ENCODE peak calls at places on chromosomes 1 and 21, in eight cellular contexts. M is endothelial cell of umbilical vein; Y is GM06990; K is AG09309; G is colonic mucosa; V is CD8-positive, alpha-beta T cell; X is cardiac fibroblast; E is astrocyte of the spinal cord. I is an unnamed sample.

GRCh38 chr1:158021721-158022120 is 28.3 kb downstream of the KIRREL1 start:
- DNase-seq in E (no peak), K (no peak), G (peak), X (no peak), Y (no peak), V (no peak), M (no peak), I (no peak)

GRCh38 chr1:48674641-48675040 is 102.0 kb downstream of the BEND5 start:
- DNase-seq in M (no peak), G (no peak), X (peak), Y (no peak), V (no peak), E (peak), K (no peak), I (no peak)

GRCh38 chr1:48182441-48182840 is 40.1 kb upstream of the SLC5A9 start:
- DNase-seq in M (no peak), Y (no peak), V (no peak), G (no peak), K (no peak), X (no peak), E (no peak), I (no peak)

GRCh38 chr1:190179817-190180216 is 297.8 kb downstream of the BRINP3 start:
- DNase-seq in K (no peak), V (no peak), Y (no peak), X (peak), M (no peak), G (no peak), E (peak), I (no peak)

GRCh38 chr1:22527555-22528296 is 35.6 kb upstream of the EPHA8 start:
- DNase-seq in K (no peak), G (no peak), E (no peak), Y (no peak), V (no peak), M (no peak), X (peak), I (no peak)

GRCh38 chr1:53590581-53591515 is 131.6 kb downstream of the DMRTB1 start:
- DNase-seq in K (peak), X (peak), M (no peak), G (no peak), E (no peak), V (no peak), Y (no peak), I (peak)

GRCh38 chr1:205669341-205670142 is 10.8 kb downstream of the SLC45A3 start:
- DNase-seq in Y (peak), M (peak), V (no peak), E (no peak), X (no peak), G (peak), K (no peak), I (no peak)

GRCh38 chr1:1371354-1371740 is 3.7 kb downstream of the AURKAIP1 start:
- DNase-seq in K (no peak), V (peak), X (no peak), Y (no peak), G (no peak), E (no peak), M (no peak), I (no peak)

GRCh38 chr1:4825841-4826450 is 171.5 kb downstream of the AJAP1 start:
- DNase-seq in G (no peak), Y (no peak), V (no peak), M (no peak), E (no peak), X (no peak), K (no peak), I (no peak)

GRCh38 chr1:147177611-147178370 is 5.5 kb upstream of the PRKAB2 start:
- DNase-seq in G (peak), E (peak), V (no peak), Y (no peak), X (peak), M (no peak), K (no peak), I (no peak)

GRCh38 chr1:112548540-112548939 is 39.8 kb downstream of the WNT2B start:
- DNase-seq in G (no peak), Y (no peak), E (no peak), V (no peak), M (no peak), X (no peak), K (no peak), I (no peak)

GRCh38 chr1:36365310-36365895 is 20.3 kb downstream of the STK40 start:
- DNase-seq in Y (no peak), K (no peak), E (no peak), G (no peak), V (no peak), X (peak), M (no peak), I (no peak)

GRCh38 chr1:24060482-24060881 is 51.5 kb downstream of the MYOM3 start:
- DNase-seq in Y (no peak), M (no peak), V (no peak), K (no peak), X (no peak), E (no peak), G (no peak), I (no peak)

GRCh38 chr1:15525043-15525958 is 1.3 kb upstream of the CASP9 start:
- DNase-seq in K (peak), V (peak), G (peak), X (no peak), E (peak), M (no peak), Y (no peak), I (no peak)

GRCh38 chr21:28590722-28591121 is 402.0 kb downstream of the LTN1 start:
- DNase-seq in X (no peak), V (no peak), Y (no peak), G (no peak), K (no peak), M (no peak), E (no peak), I (no peak)

GRCh38 chr1:63967901-63968300 is 194.1 kb downstream of the ROR1 start:
- DNase-seq in M (no peak), E (no peak), G (no peak), Y (no peak), X (no peak), K (no peak), V (no peak), I (no peak)

GRCh38 chr1:20720631-20721051 is 2.8 kb upstream of the KIF17 start:
- DNase-seq in E (no peak), X (no peak), V (no peak), K (no peak), M (no peak), G (no peak), Y (no peak), I (no peak)

GRCh38 chr1:204853446-204853845 is 17.2 kb upstream of the NFASC start:
- DNase-seq in V (no peak), E (no peak), Y (no peak), K (no peak), M (no peak), G (no peak), X (no peak), I (no peak)

GRCh38 chr1:26998319-26999300 is 5.1 kb downstream of the TRNP1 start:
- DNase-seq in G (no peak), Y (no peak), E (peak), X (peak), K (no peak), V (no peak), M (no peak), I (no peak)

GRCh38 chr1:32902535-32902920 is 1.3 kb upstream of the TMEM54 start:
- DNase-seq in M (no peak), X (no peak), Y (no peak), V (no peak), K (no peak), G (no peak), E (no peak), I (no peak)

GRCh38 chr1:94514095-94514727 is 27.3 kb downstream of the F3 start:
- DNase-seq in Y (no peak), M (peak), K (no peak), E (no peak), G (peak), V (no peak), X (peak), I (no peak)

GRCh38 chr21:38675450-38675849 is 130.3 kb upstream of the ETS2 start:
- DNase-seq in K (no peak), M (no peak), E (no peak), Y (no peak), V (no peak), G (no peak), X (no peak), I (no peak)

DNA sequence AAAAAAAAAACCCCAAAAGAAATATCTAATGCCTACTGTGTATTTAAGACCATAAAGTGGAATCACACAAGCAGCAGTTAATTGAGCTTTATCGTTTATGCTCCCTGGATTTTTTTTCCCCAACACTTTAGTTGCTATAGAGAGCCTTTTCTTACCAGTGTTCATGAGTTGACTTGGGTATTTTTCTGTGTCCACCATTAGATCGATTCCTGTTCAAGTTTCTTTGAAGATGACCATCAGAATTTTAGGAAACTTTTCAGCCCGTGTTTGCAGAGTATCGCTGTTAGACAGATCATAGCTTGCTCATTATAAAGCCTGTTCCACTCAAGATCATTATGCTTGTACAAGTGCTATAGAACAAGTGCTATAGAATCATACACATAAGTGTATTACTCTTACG is 1.5 kb downstream of the RALGPS2 start:
- DNase-seq in E (no peak), Y (no peak), V (no peak), M (no peak), K (no peak), X (no peak), G (no peak), I (no peak)
- H3K4me3 ChIP-seq in E (peak), Y (no peak), V (peak), M (peak), K (peak), X (peak), G (peak), I (peak)

GRCh38 chr1:77538956-77539509 is 143.4 kb downstream of the ZZZ3 start:
- DNase-seq in E (peak), G (no peak), K (peak), M (no peak), X (peak), V (no peak), Y (no peak), I (no peak)
- H3K4me3 ChIP-seq in E (no peak), G (no peak), K (no peak), M (no peak), X (peak), V (no peak), Y (no peak), I (no peak)

GRCh38 chr1:207091185-207091906 is 2.7 kb downstream of the C4BPB start:
- DNase-seq in X (no peak), G (no peak), Y (no peak), V (no peak), M (no peak), E (no peak), K (no peak), I (no peak)

GRCh38 chr1:207088161-207088560 is 499 bp upstream of the C4BPB start:
- DNase-seq in Y (no peak), E (no peak), G (no peak), V (no peak), X (no peak), K (no peak), M (no peak), I (no peak)

GRCh38 chr1:207088731-207089626 is at the start of gene C4BPB:
- DNase-seq in X (no peak), V (no peak), M (no peak), E (no peak), G (peak), Y (no peak), K (no peak), I (peak)

GRCh38 chr1:207085887-207086286 is 2.8 kb upstream of the C4BPB start:
- DNase-seq in M (no peak), V (no peak), K (no peak), X (no peak), G (no peak), E (no peak), Y (no peak), I (no peak)

DNA sequence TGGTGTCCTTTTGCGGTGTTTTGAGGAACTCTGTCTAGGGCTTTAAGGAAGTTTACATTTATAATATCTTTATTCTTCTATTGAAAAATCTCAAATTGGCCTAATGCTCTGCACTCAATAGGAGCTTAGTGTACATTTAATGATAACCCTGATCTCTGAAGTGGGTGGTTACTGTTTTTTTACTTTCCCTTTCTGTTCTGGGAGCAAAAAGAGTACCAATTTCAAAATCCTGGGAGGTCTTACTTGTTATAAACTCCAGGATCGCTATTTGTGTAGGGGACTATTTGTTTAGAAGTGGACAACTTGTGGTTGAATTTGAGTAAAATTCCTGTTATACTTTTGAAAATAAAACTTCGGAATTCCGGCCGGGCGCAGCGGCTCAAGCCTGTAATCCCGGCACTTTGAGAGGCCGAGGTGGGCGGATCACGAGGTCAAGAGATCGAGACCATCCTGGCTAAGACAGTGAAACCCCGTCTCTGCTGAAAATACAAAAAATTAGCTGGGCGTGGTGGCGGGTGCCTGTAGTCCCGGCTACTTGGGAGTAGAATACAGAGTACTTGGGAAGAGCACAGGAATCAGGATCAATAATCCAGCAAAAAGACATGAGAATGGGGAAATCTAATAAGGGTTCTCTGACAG is 1.1 kb downstream of the C4BPB start:
- DNase-seq in V (no peak), K (no peak), Y (no peak), M (no peak), E (no peak), G (no peak), X (no peak), I (no peak)
- H3K4me3 ChIP-seq in V (peak), K (no peak), Y (no peak), M (no peak), E (no peak), G (no peak), X (no peak), I (peak)

DNA sequence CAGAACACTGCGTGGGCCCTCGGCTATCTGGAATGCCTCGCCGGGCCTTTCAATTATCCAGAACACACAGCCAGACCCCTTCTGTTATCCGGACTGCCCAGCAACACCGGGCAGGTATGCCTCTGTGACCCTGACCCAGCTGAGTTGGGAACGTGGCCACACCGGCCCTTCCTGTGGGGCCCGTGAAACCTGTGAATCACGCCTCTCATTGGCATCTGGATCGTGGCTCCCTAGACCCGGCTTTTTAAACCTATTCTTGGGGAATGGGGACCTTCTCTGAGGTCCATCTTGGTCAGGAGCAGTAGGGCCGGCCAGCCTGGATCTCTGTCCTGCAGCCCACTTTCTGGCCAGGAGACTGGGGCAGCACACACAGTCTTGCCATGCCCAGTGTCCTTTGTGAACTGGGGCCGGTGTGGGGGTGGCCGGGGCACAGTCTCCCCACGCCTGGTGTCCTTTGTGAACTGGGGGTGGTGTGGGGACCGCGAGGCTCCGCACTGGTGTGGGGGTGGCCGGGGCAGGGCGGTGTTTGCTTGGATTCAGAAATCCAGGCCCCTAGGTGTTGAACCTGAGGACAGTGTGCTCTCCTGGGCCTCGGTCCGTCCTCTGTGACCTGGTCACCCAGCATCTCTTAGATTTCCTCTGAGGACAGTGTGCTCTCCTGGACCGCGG is 11.1 kb downstream of the COL18A1 start:
- DNase-seq in X (no peak), G (no peak), V (no peak), M (no peak), E (no peak), K (no peak), Y (no peak), I (no peak)
- H3K4me3 ChIP-seq in X (no peak), G (no peak), V (no peak), M (no peak), E (no peak), K (no peak), Y (no peak), I (no peak)

DNA sequence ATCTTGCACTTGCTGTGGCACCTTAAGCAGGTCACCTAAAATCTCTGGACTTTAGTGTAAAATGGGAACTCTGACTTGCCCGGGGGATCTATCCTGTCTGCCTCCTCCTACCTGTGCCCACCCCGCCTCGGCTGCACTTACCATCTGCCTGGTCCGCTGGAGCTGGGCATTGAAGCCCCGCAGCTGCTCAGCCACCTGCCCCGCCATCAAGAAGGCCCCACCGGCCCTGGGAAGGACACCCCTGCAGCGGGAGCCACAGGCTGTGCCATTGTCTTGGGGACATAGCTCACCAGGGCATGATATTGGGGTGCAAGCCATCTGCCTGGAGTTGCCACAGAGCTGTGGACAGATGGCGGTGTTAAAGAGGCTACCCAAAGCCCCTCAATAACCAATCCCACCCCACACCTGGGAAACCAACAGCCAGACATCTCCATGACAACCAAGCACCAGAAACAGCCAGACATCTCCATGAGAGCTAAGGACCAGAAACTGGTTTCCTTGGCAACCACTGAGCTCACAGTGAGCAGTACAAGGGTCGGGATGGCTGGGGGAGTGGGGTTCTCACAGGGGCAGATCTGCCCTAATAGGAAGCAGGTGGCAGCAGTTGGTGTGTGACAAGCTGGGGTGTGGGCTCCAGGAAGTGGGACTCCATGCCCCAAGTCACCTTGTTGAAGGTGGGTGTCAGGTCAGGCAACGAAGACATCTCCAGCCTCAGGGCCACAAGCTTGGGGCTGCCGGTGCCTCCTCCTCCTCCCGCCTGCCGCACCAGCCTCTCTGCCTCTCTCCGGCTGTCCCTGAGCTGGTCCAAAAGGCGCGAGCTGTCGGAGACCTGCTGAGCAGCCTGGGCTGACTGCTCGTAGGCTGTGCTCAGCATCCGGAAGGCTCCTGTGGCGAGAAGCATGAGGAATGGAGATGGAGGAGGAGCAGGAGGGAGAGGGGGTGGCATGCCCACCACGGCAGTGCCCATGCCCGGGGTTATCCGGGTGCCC is 29.1 kb downstream of the LAMB3 start:
- DNase-seq in M (no peak), G (no peak), E (no peak), V (no peak), K (no peak), Y (no peak), X (no peak), I (no peak)
- H3K4me3 ChIP-seq in M (no peak), G (no peak), E (no peak), V (no peak), K (no peak), Y (no peak), X (no peak), I (no peak)

GRCh38 chr1:164560076-164560475 is 1.1 kb downstream of the PBX1 start:
- DNase-seq in Y (no peak), M (peak), K (no peak), E (peak), G (peak), X (peak), V (no peak), I (no peak)
- H3K4me3 ChIP-seq in Y (no peak), M (peak), K (peak), E (peak), G (peak), X (peak), V (peak), I (peak)

DNA sequence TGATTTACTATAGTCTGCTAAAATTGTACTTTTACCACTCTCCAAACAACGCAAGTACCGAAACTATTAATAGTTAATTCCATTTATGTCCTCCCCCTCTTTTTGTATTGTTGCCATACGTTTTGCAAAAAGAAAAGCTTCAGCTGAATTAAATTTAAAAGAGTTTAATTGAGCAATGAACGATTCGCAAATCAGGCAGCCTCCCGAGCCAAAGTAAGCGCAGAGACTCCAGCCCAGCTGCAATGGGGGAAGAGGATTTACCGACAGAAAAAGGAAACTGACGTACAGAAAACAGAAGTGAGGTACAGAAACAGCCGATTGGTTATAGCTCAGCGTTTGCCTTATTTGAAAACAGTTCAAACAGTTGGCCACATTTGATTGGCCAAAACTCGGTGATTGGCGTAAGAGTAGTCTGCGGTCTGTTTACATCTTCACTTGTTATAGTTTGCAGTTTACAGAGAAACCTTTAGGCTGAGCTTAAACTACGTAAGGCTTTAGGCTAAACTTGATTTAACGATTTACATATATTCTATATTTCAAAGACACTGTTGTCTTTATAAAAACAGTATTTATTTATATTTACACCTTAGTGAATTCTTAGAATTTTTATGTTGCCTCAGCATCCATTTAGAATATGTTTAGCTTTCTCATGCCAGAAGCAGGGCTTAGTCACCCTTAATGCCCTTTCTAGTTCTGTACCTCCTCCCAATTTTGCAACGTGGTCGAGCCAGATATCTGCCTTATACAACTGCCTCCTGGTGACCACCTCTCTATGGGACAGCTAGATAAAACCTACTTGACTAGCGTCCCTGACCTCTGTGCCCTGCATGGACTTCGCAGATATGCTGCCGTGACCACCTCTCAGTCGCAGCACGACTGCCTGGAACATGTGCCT is 23.8 kb downstream of the CR1 start:
- DNase-seq in K (peak), M (no peak), E (no peak), V (no peak), X (no peak), G (no peak), Y (no peak), I (no peak)
- H3K4me3 ChIP-seq in K (peak), M (no peak), E (no peak), V (no peak), X (no peak), G (no peak), Y (no peak), I (no peak)